ENCODE peak calls at places on chromosomes 13 and 19, in four cellular contexts. Z, N, W and A are unnamed samples.

GRCh38 chr19:29492761-29493160 is 33.0 kb upstream of the VSTM2B start:
- DNase-seq in Z (no peak), N (peak), W (no peak), A (no peak)

GRCh38 chr13:77516342-77516789 is 19.1 kb upstream of the SCEL start:
- DNase-seq in Z (no peak), N (no peak), W (no peak), A (no peak)

GRCh38 chr19:48569814-48570213 is 17.8 kb downstream of the SULT2B1 start:
- DNase-seq in Z (no peak), N (no peak), W (no peak), A (no peak)

GRCh38 chr13:46721054-46721453 is 75.9 kb downstream of the ESD start:
- DNase-seq in Z (no peak), N (peak), W (peak), A (peak)

GRCh38 chr13:92573467-92574057 is 653.0 kb upstream of the GPC6 start:
- DNase-seq in Z (no peak), N (no peak), W (no peak), A (no peak)

GRCh38 chr19:55652311-55653078 is 2.3 kb upstream of the U2AF2 start:
- DNase-seq in Z (no peak), N (no peak), W (peak), A (peak)

GRCh38 chr19:37077615-37077928 is 661 bp upstream of the ZNF420 start:
- DNase-seq in Z (no peak), N (no peak), W (no peak), A (no peak)

GRCh38 chr13:34803756-34804155 is 138.3 kb upstream of the NBEA start:
- DNase-seq in Z (no peak), N (no peak), W (no peak), A (no peak)

GRCh38 chr13:25752957-25753540 is 298.8 kb downstream of the SHISA2 start:
- DNase-seq in Z (no peak), N (no peak), W (no peak), A (peak)

GRCh38 chr13:74825170-74825948 is 656.6 kb downstream of the TBC1D4 start:
- DNase-seq in Z (no peak), N (no peak), W (no peak), A (no peak)

GRCh38 chr13:30713133-30713532 is 22.2 kb upstream of the ALOX5AP start:
- DNase-seq in Z (no peak), N (no peak), W (no peak), A (peak)

GRCh38 chr19:28482221-28482620 is 730.7 kb downstream of the UQCRFS1 start:
- DNase-seq in Z (no peak), N (no peak), W (no peak), A (no peak)

GRCh38 chr19:5147971-5148793 is 179.3 kb downstream of the KDM4B start:
- DNase-seq in Z (no peak), N (no peak), W (no peak), A (no peak)
- TF ChIP-seq CTCF in Z (no peak), N (no peak), W (no peak), A (no peak)

GRCh38 chr19:7153008-7153407 is 83.5 kb downstream of the ZNF557 start:
- DNase-seq in Z (no peak), N (no peak), W (no peak), A (no peak)
- TF ChIP-seq CTCF in Z (no peak), N (no peak), W (no peak), A (no peak)

GRCh38 chr13:66691149-66691548 is 539.0 kb downstream of the PCDH9 start:
- DNase-seq in Z (no peak), N (no peak), W (no peak), A (no peak)
- TF ChIP-seq CTCF in Z (no peak), N (no peak), W (no peak), A (no peak)

DNA sequence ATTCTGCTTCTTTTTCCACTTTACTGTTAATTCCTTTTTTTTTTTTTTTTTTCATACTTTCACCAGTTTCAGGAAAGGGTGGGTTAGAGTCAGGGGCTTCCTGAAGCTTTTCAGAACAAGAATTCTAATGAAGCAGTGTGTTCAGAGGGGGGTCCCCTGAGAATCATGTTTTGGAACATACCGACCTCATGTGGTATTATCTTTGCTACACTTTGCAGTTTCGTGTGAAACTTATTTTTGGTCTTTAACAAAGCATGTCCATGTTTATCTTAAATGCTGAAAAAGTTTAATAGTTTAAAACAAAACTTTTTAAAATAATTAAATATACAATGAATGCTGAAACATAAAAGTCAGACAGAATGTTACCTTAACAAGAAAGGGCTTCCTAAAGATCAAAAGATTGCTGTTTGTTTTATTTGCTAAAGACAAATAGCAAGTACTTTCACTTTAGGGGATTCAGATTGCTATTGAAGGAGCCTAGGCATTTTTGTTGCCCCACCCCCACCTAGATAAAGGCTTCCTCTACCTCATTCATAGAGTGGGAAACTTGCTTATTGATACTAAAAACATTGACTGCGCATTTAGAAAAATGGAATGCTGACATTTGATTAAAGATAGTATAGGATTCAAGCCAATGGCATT is 21.1 kb upstream of the POMP start:
- DNase-seq in Z (no peak), N (no peak), W (no peak), A (no peak)
- TF ChIP-seq CTCF in Z (no peak), N (no peak), W (no peak), A (no peak)

DNA sequence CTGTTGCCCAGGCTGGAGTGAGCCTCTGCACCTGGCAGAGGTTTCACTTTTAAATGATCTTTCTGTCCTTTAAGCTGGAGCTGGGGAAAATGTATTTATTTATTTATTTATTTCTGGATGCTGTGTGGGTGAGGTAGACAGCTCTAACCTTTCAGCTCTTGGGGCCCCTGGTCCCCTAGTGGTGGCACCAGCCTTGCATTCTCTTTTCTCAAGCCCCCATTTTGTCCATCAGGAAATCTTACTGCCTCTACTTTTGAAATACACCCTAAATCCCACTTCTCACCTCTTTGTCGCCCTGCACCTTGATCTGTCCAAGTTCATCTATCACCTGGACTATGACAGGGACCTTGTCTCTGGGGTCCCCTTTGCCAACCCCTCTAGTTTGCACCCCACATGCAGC is 2.1 kb upstream of the B9D2 start:
- DNase-seq in Z (no peak), N (no peak), W (no peak), A (no peak)
- TF ChIP-seq CTCF in Z (peak), N (no peak), W (no peak), A (no peak)

GRCh38 chr13:62387642-62388041 is 972.0 kb upstream of the PCDH20 start:
- DNase-seq in Z (no peak), N (no peak), W (no peak), A (no peak)
- TF ChIP-seq CTCF in Z (peak), N (no peak), W (no peak), A (no peak)